ENCODE peak calls at places on chromosome 1, in seven cellular contexts. One of them, this sample, is unnamed.

GRCh38 chr1:150627821-150628410 is 1.5 kb downstream of the ENSA start:
- DNase-seq in body of pancreas: no peak
- DNase-seq in suprapubic skin: no peak
- DNase-seq in GM23248: no peak
- DNase-seq in upper lobe of right lung: no peak
- DNase-seq in mesendoderm: no peak
- DNase-seq in mesenchymal stem cell: no peak
- DNase-seq in this sample: no peak

GRCh38 chr1:115658646-115659045 is 16.9 kb downstream of the VANGL1 start:
- DNase-seq in body of pancreas: no peak
- DNase-seq in suprapubic skin: no peak
- DNase-seq in GM23248: no peak
- DNase-seq in upper lobe of right lung: no peak
- DNase-seq in mesendoderm: no peak
- DNase-seq in mesenchymal stem cell: no peak
- DNase-seq in this sample: no peak

GRCh38 chr1:169968174-169968573 is 74.5 kb upstream of the SCYL3 start:
- DNase-seq in body of pancreas: no peak
- DNase-seq in suprapubic skin: no peak
- DNase-seq in GM23248: no peak
- DNase-seq in upper lobe of right lung: no peak
- DNase-seq in mesendoderm: peak; percentile 58
- DNase-seq in mesenchymal stem cell: no peak
- DNase-seq in this sample: no peak

GRCh38 chr1:10635385-10635896 is 160.7 kb downstream of the PEX14 start:
- DNase-seq in body of pancreas: no peak
- DNase-seq in suprapubic skin: no peak
- DNase-seq in GM23248: peak; percentile 86
- DNase-seq in upper lobe of right lung: no peak
- DNase-seq in mesendoderm: no peak
- DNase-seq in mesenchymal stem cell: no peak
- DNase-seq in this sample: peak; percentile 64

GRCh38 chr1:206513312-206514111 is 6.2 kb downstream of the RASSF5 start:
- DNase-seq in body of pancreas: peak; percentile 63
- DNase-seq in suprapubic skin: peak; percentile 82
- DNase-seq in GM23248: peak; percentile 90
- DNase-seq in upper lobe of right lung: peak; percentile 74
- DNase-seq in mesendoderm: no peak
- DNase-seq in mesenchymal stem cell: peak; percentile 32
- DNase-seq in this sample: no peak

GRCh38 chr1:59967780-59968179 is 41.2 kb upstream of the CYP2J2 start:
- DNase-seq in body of pancreas: no peak
- DNase-seq in suprapubic skin: no peak
- DNase-seq in GM23248: no peak
- DNase-seq in upper lobe of right lung: no peak
- DNase-seq in mesendoderm: no peak
- DNase-seq in mesenchymal stem cell: no peak
- DNase-seq in this sample: no peak

GRCh38 chr1:110746644-110747259 is 72.0 kb upstream of the KCNA3 start:
- DNase-seq in body of pancreas: peak; percentile 28
- DNase-seq in suprapubic skin: no peak
- DNase-seq in GM23248: peak; percentile 61
- DNase-seq in upper lobe of right lung: no peak
- DNase-seq in mesendoderm: peak; percentile 77
- DNase-seq in mesenchymal stem cell: peak; percentile 47
- DNase-seq in this sample: peak; percentile 60

GRCh38 chr1:165073402-165074007 is 283.0 kb downstream of the LMX1A start:
- DNase-seq in body of pancreas: peak; percentile 27
- DNase-seq in suprapubic skin: no peak
- DNase-seq in GM23248: peak; percentile 74
- DNase-seq in upper lobe of right lung: no peak
- DNase-seq in mesendoderm: peak; percentile 72
- DNase-seq in mesenchymal stem cell: peak; percentile 60
- DNase-seq in this sample: peak; percentile 57

GRCh38 chr1:166875734-166876539 is at the start of gene TADA1:
- DNase-seq in body of pancreas: peak; percentile 99
- DNase-seq in suprapubic skin: peak; percentile 99
- DNase-seq in GM23248: peak; percentile 99
- DNase-seq in upper lobe of right lung: peak; percentile 99
- DNase-seq in mesendoderm: peak; percentile 100
- DNase-seq in mesenchymal stem cell: peak; percentile 96
- DNase-seq in this sample: peak; percentile 94

GRCh38 chr1:111769517-111770146 is 13.9 kb downstream of the DDX20 start:
- DNase-seq in body of pancreas: peak; percentile 58
- DNase-seq in suprapubic skin: no peak
- DNase-seq in GM23248: peak; percentile 80
- DNase-seq in upper lobe of right lung: no peak
- DNase-seq in mesendoderm: peak; percentile 45
- DNase-seq in mesenchymal stem cell: peak; percentile 84
- DNase-seq in this sample: peak; percentile 53

GRCh38 chr1:42815938-42816599 is 853 bp upstream of the ERMAP start:
- DNase-seq in body of pancreas: no peak
- DNase-seq in suprapubic skin: no peak
- DNase-seq in GM23248: peak; percentile 51
- DNase-seq in upper lobe of right lung: no peak
- DNase-seq in mesendoderm: peak; percentile 70
- DNase-seq in mesenchymal stem cell: peak; percentile 38
- DNase-seq in this sample: no peak

GRCh38 chr1:160169553-160170399 is 18.4 kb downstream of the ATP1A4 start:
- DNase-seq in body of pancreas: no peak
- DNase-seq in suprapubic skin: no peak
- DNase-seq in GM23248: no peak
- DNase-seq in upper lobe of right lung: no peak
- DNase-seq in mesendoderm: peak; percentile 96
- DNase-seq in mesenchymal stem cell: no peak
- DNase-seq in this sample: peak; percentile 70

GRCh38 chr1:220889333-220889732 is 10.1 kb downstream of the HLX start:
- DNase-seq in body of pancreas: no peak
- DNase-seq in suprapubic skin: no peak
- DNase-seq in GM23248: no peak
- DNase-seq in upper lobe of right lung: no peak
- DNase-seq in mesendoderm: no peak
- DNase-seq in mesenchymal stem cell: no peak
- DNase-seq in this sample: no peak
- H3K27me3 ChIP-seq in body of pancreas: peaks cover 31% of the 10 kb centered on the region
- H3K27me3 ChIP-seq in suprapubic skin: peaks cover 99% of the 10 kb centered on the region
- H3K27me3 ChIP-seq in GM23248: peaks cover 24% of the 10 kb centered on the region
- H3K27me3 ChIP-seq in upper lobe of right lung: peaks cover 58% of the 10 kb centered on the region
- H3K27me3 ChIP-seq in mesendoderm: peaks cover 96% of the 10 kb centered on the region
- H3K27me3 ChIP-seq in mesenchymal stem cell: peaks cover 82% of the 10 kb centered on the region
- H3K27me3 ChIP-seq in this sample: peaks cover 100% of the 10 kb centered on the region

GRCh38 chr1:93579891-93580290 is 101.7 kb downstream of the BCAR3 start:
- DNase-seq in body of pancreas: peak; percentile 66
- DNase-seq in suprapubic skin: no peak
- DNase-seq in GM23248: peak; percentile 91
- DNase-seq in upper lobe of right lung: no peak
- DNase-seq in mesendoderm: peak; percentile 45
- DNase-seq in mesenchymal stem cell: peak; percentile 90
- DNase-seq in this sample: no peak
- H3K4me3 ChIP-seq in body of pancreas: no peak overlapping the region
- H3K4me3 ChIP-seq in suprapubic skin: no peak overlapping the region
- H3K4me3 ChIP-seq in GM23248: no peak overlapping the region
- H3K4me3 ChIP-seq in upper lobe of right lung: no peak overlapping the region
- H3K4me3 ChIP-seq in mesendoderm: no peak overlapping the region
- H3K4me3 ChIP-seq in mesenchymal stem cell: no peak overlapping the region
- H3K4me3 ChIP-seq in this sample: no peak overlapping the region

GRCh38 chr1:35175067-35176001 is 17.6 kb downstream of the SFPQ start:
- DNase-seq in body of pancreas: no peak
- DNase-seq in suprapubic skin: no peak
- DNase-seq in GM23248: no peak
- DNase-seq in upper lobe of right lung: no peak
- DNase-seq in mesendoderm: no peak
- DNase-seq in mesenchymal stem cell: no peak
- DNase-seq in this sample: no peak
- H3K36me3 ChIP-seq in body of pancreas: peaks cover 19% of the 10 kb centered on the region
- H3K36me3 ChIP-seq in suprapubic skin: peaks cover 54% of the 10 kb centered on the region
- H3K36me3 ChIP-seq in GM23248: peaks cover 60% of the 10 kb centered on the region
- H3K36me3 ChIP-seq in upper lobe of right lung: peaks cover 65% of the 10 kb centered on the region
- H3K36me3 ChIP-seq in mesendoderm: peaks cover 15% of the 10 kb centered on the region
- H3K36me3 ChIP-seq in mesenchymal stem cell: peaks cover 14% of the 10 kb centered on the region
- H3K36me3 ChIP-seq in this sample: peaks cover 28% of the 10 kb centered on the region

GRCh38 chr1:240506176-240506575 is 105.8 kb downstream of the GREM2 start:
- DNase-seq in body of pancreas: no peak
- DNase-seq in suprapubic skin: no peak
- DNase-seq in GM23248: no peak
- DNase-seq in upper lobe of right lung: no peak
- DNase-seq in mesendoderm: no peak
- DNase-seq in mesenchymal stem cell: no peak
- DNase-seq in this sample: no peak
- H3K27me3 ChIP-seq in body of pancreas: no peaks in the 10 kb centered on the region
- H3K27me3 ChIP-seq in suprapubic skin: no peaks in the 10 kb centered on the region
- H3K27me3 ChIP-seq in GM23248: no peaks in the 10 kb centered on the region
- H3K27me3 ChIP-seq in upper lobe of right lung: no peaks in the 10 kb centered on the region
- H3K27me3 ChIP-seq in mesendoderm: no peaks in the 10 kb centered on the region
- H3K27me3 ChIP-seq in mesenchymal stem cell: no peaks in the 10 kb centered on the region
- H3K27me3 ChIP-seq in this sample: no peaks in the 10 kb centered on the region

DNA sequence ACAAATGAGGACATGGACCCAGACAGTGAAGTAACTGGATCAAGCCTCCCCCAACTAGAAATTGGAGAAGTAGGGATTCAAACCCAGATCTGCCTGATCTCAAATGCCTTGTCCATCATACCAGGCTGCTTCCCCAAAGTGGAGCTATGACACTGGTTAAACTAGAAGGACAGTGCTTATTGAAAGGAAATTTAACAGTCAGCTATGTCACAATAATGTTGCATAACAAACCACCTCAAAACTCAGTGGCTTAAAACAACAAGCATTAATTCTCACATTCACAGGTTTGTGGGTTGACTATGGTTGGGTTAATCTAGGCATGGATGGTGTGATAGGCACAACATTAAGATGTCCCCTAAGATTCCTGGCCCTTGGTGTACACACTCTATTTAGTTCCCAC is 107.1 kb downstream of the TAS1R2 start:
- DNase-seq in body of pancreas: no peak
- DNase-seq in suprapubic skin: no peak
- DNase-seq in GM23248: no peak
- DNase-seq in upper lobe of right lung: no peak
- DNase-seq in mesendoderm: no peak
- DNase-seq in mesenchymal stem cell: no peak
- DNase-seq in this sample: no peak
- H3K4me3 ChIP-seq in body of pancreas: no peak overlapping the region
- H3K4me3 ChIP-seq in suprapubic skin: no peak overlapping the region
- H3K4me3 ChIP-seq in GM23248: no peak overlapping the region
- H3K4me3 ChIP-seq in upper lobe of right lung: no peak overlapping the region
- H3K4me3 ChIP-seq in mesendoderm: no peak overlapping the region
- H3K4me3 ChIP-seq in mesenchymal stem cell: no peak overlapping the region
- H3K4me3 ChIP-seq in this sample: no peak overlapping the region

DNA sequence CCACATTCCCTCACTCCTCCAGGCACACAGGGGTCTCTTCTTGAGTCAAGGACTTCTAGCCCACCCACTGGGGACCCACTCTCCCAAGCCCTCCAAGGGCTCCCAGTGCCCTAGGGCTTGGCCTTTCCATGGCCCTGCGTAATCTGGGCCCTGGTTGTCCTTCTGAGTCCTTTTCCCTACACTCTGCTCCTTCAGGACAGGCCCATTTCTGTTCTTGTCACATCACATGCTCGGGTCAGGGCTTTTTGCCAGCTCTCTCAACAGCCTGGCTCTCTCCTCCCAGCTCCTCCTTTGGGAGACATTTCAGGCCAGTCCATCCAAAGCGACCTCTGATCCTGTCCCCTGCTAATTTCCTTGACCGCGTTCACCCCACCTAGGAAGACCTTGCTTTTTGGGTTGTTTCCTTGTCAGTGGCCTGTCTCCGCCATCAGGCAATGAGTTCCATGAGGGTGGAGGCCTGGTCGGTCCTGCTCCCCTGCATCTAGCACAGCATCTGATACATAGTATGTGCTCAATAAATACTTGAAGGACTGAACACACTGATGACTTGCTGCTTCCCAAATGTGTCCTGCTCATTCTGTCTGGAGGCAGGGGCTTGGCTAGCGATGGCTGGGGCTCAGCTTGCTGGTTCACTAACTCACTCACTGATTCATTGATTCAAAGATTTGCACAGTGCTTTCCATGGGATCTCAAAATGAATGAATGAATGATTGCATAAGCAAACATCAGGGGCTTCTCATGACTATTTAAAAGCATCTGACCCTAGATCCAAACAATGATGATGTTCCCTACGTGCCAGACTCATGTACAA is 44.8 kb downstream of the DHRS3 start:
- DNase-seq in body of pancreas: no peak
- DNase-seq in suprapubic skin: no peak
- DNase-seq in GM23248: no peak
- DNase-seq in upper lobe of right lung: no peak
- DNase-seq in mesendoderm: no peak
- DNase-seq in mesenchymal stem cell: no peak
- DNase-seq in this sample: no peak
- H3K36me3 ChIP-seq in body of pancreas: peaks cover 14% of the 10 kb centered on the region
- H3K36me3 ChIP-seq in suprapubic skin: peaks cover 81% of the 10 kb centered on the region
- H3K36me3 ChIP-seq in GM23248: peaks cover 23% of the 10 kb centered on the region
- H3K36me3 ChIP-seq in upper lobe of right lung: peaks cover 90% of the 10 kb centered on the region
- H3K36me3 ChIP-seq in mesendoderm: no peaks in the 10 kb centered on the region
- H3K36me3 ChIP-seq in mesenchymal stem cell: no peaks in the 10 kb centered on the region
- H3K36me3 ChIP-seq in this sample: peaks cover 9% of the 10 kb centered on the region

This sample was measured in H7.